ENCODE peak calls at places on chromosomes 5 and 9, in ten cellular contexts. B, M, G, K, F, N, Y, W, Z and C are unnamed samples.

GRCh38 chr5:160539431-160539830 is 117.8 kb downstream of the PTTG1 start:
- DNase-seq in B (peak; percentile 51), N (no peak), Y (no peak), M (no peak), K (peak; percentile 60), G (no peak), W (no peak), F (peak; percentile 12), Z (no peak), C (no peak)

GRCh38 chr5:157799578-157799977 is 56.1 kb downstream of the LSM11 start:
- DNase-seq in G (no peak), B (no peak), K (no peak), Y (no peak), M (no peak), F (no peak), Z (no peak), W (no peak), N (no peak), C (no peak)

GRCh38 chr9:22395585-22396205 is 50.9 kb upstream of the DMRTA1 start:
- DNase-seq in W (no peak), B (peak; percentile 80), F (peak; percentile 14), M (no peak), K (peak; percentile 93), G (no peak), Z (no peak), N (no peak), Y (no peak), C (peak; percentile 4)

GRCh38 chr5:65151632-65152031 is 330.1 kb downstream of the ADAMTS6 start:
- DNase-seq in K (no peak), G (no peak), W (no peak), N (no peak), B (no peak), F (peak; percentile 28), Y (no peak), M (no peak), Z (no peak), C (peak; percentile 44)

GRCh38 chr5:5473224-5473623 is 50.7 kb downstream of the ICE1 start:
- DNase-seq in Z (no peak), M (no peak), F (peak; percentile 75), K (peak; percentile 66), B (no peak), Y (no peak), N (no peak), W (no peak), G (no peak), C (peak; percentile 28)

GRCh38 chr9:115192280-115192679 is 74.3 kb upstream of the TNC start:
- DNase-seq in N (no peak), K (no peak), F (no peak), Z (no peak), B (no peak), Y (no peak), W (no peak), G (no peak), M (no peak), C (no peak)

GRCh38 chr5:155733935-155734334 is 593.0 kb upstream of the SGCD start:
- DNase-seq in Z (no peak), M (no peak), N (no peak), K (no peak), W (no peak), B (no peak), G (no peak), F (no peak), Y (no peak), C (no peak)

GRCh38 chr5:137248476-137248970 is 250.6 kb downstream of the SPOCK1 start:
- DNase-seq in Y (no peak), G (no peak), M (no peak), Z (no peak), F (peak; percentile 33), W (no peak), N (no peak), K (peak; percentile 43), B (peak; percentile 54), C (no peak)

GRCh38 chr9:36415822-36416515 is 15.9 kb upstream of the RNF38 start:
- DNase-seq in G (no peak), W (no peak), Z (no peak), K (no peak), M (no peak), B (no peak), Y (no peak), F (no peak), N (no peak), C (no peak)

GRCh38 chr5:72231989-72232703 is 87.9 kb downstream of the MRPS27 start:
- DNase-seq in F (no peak), B (no peak), Y (no peak), G (no peak), Z (no peak), W (no peak), M (no peak), N (no peak), K (no peak), C (peak; percentile 82)

GRCh38 chr9:68546596-68547390 is 6.1 kb upstream of the TMEM252 start:
- DNase-seq in G (no peak), N (no peak), M (no peak), Z (no peak), W (peak; percentile 28), K (no peak), Y (no peak), F (no peak), B (peak; percentile 84), C (no peak)

GRCh38 chr5:109485030-109485429 is 75.3 kb upstream of the PJA2 start:
- DNase-seq in G (peak; percentile 92), Z (peak; percentile 80), M (peak; percentile 42), N (peak; percentile 78), Y (no peak), F (peak; percentile 11), W (no peak), B (no peak), K (peak; percentile 9), C (peak; percentile 8)

GRCh38 chr9:37284631-37285030 is 137.9 kb upstream of the GRHPR start:
- DNase-seq in F (peak; percentile 54), Y (no peak), Z (no peak), K (no peak), B (no peak), N (no peak), G (no peak), M (no peak), W (no peak), C (no peak)

GRCh38 chr5:157312492-157312891 is 46.6 kb downstream of the CYFIP2 start:
- DNase-seq in G (peak; percentile 57), N (no peak), B (peak; percentile 52), M (no peak), W (peak; percentile 8), F (peak; percentile 77), Z (peak; percentile 58), K (peak; percentile 76), Y (no peak), C (peak; percentile 64)

GRCh38 chr5:135729582-135729879 is 104.9 kb upstream of the SLC25A48 start:
- DNase-seq in G (no peak), Y (no peak), Z (no peak), N (no peak), M (no peak), B (no peak), K (peak; percentile 33), F (no peak), W (no peak), C (no peak)

GRCh38 chr9:115306860-115307259 is 188.9 kb upstream of the TNC start:
- DNase-seq in Z (no peak), F (peak; percentile 26), B (no peak), M (no peak), N (no peak), Y (no peak), K (no peak), G (no peak), W (no peak), C (no peak)

GRCh38 chr9:18596920-18597319 is 123.0 kb downstream of the ADAMTSL1 start:
- DNase-seq in B (no peak), W (no peak), F (peak; percentile 80), Y (no peak), G (no peak), M (no peak), K (peak; percentile 68), N (no peak), Z (no peak), C (peak; percentile 78)

GRCh38 chr9:32737378-32737777 is 46.0 kb upstream of the TMEM215 start:
- DNase-seq in K (no peak), Z (no peak), N (no peak), B (no peak), G (no peak), Y (no peak), W (no peak), M (no peak), F (no peak), C (no peak)

GRCh38 chr9:122827759-122828090 is 663 bp downstream of the PDCL start:
- DNase-seq in G (no peak), Y (no peak), W (no peak), B (no peak), F (peak; percentile 74), K (peak; percentile 50), M (no peak), N (no peak), Z (no peak), C (peak; percentile 37)

GRCh38 chr9:126164796-126165525 is 161.7 kb upstream of the MVB12B start:
- DNase-seq in Y (no peak), Z (no peak), M (no peak), B (no peak), K (no peak), N (no peak), F (no peak), G (no peak), W (no peak), C (no peak)

GRCh38 chr5:96492654-96493053 is 59.6 kb upstream of the PCSK1 start:
- DNase-seq in M (no peak), N (no peak), G (no peak), Z (no peak), Y (no peak), K (peak; percentile 76), B (no peak), F (peak; percentile 75), W (no peak), C (peak; percentile 84)

GRCh38 chr5:119411291-119411934 is 40.9 kb upstream of the HSD17B4 start:
- DNase-seq in Y (no peak), N (no peak), Z (no peak), F (peak; percentile 89), M (no peak), W (no peak), G (no peak), K (peak; percentile 75), B (no peak), C (no peak)

GRCh38 chr5:31556461-31556860 is 24.4 kb downstream of the C5orf22 start:
- DNase-seq in M (no peak), F (peak; percentile 55), Z (no peak), Y (no peak), W (no peak), G (no peak), N (no peak), K (no peak), B (no peak), C (no peak)

GRCh38 chr5:153490124-153491085 is at the start of gene GRIA1:
- DNase-seq in K (peak; percentile 7), B (no peak), M (no peak), G (no peak), Y (no peak), F (peak; percentile 40), N (no peak), Z (peak; percentile 31), W (no peak), C (no peak)

GRCh38 chr5:79983618-79984017 is 7.4 kb downstream of the MTX3 start:
- DNase-seq in K (no peak), W (no peak), N (no peak), G (no peak), B (no peak), M (no peak), F (peak; percentile 28), Z (no peak), Y (no peak), C (no peak)

GRCh38 chr9:2439957-2440356 is 181.6 kb upstream of the VLDLR start:
- DNase-seq in M (no peak), K (no peak), Y (no peak), G (no peak), F (no peak), Z (no peak), B (no peak), W (no peak), N (no peak), C (no peak)

GRCh38 chr9:16230731-16231130 is 639.7 kb downstream of the BNC2 start:
- DNase-seq in W (no peak), F (no peak), K (no peak), B (no peak), M (no peak), Y (no peak), Z (peak; percentile 41), G (peak; percentile 39), N (no peak), C (no peak)

GRCh38 chr5:89313804-89314588 is 431.0 kb upstream of the MEF2C start:
- DNase-seq in N (no peak), K (peak; percentile 86), B (peak; percentile 53), W (no peak), M (no peak), Z (no peak), G (peak; percentile 33), F (peak; percentile 90), Y (no peak), C (peak; percentile 57)